ENCODE peak calls at places on chromosome 18, in seven cellular contexts. E, G, D, I, V, M and X are unnamed samples.

GRCh38 chr18:2883137-2883671 is 36.4 kb downstream of the EMILIN2 start:
- DNase-seq in I (no peak), E (no peak), V (no peak), D (no peak), M (peak; percentile 59), G (no peak), X (no peak)

GRCh38 chr18:10088734-10089133 is 174.9 kb downstream of the VAPA start:
- DNase-seq in D (no peak), G (no peak), I (no peak), V (no peak), M (no peak), E (no peak), X (no peak)

GRCh38 chr18:33735428-33735827 is 157.4 kb downstream of the ASXL3 start:
- DNase-seq in D (no peak), E (no peak), G (no peak), I (no peak), M (no peak), V (no peak), X (peak; percentile 33)

GRCh38 chr18:23618862-23619387 is 32.6 kb upstream of the NPC1 start:
- DNase-seq in E (no peak), D (no peak), I (peak; percentile 51), G (no peak), M (no peak), V (no peak), X (no peak)

GRCh38 chr18:27750014-27750413 is 426.9 kb downstream of the CDH2 start:
- DNase-seq in V (peak; percentile 87), D (no peak), G (peak; percentile 2), M (no peak), I (no peak), E (no peak), X (peak; percentile 72)

GRCh38 chr18:36843199-36843598 is 14.3 kb downstream of the KIAA1328 start:
- DNase-seq in D (no peak), I (no peak), V (no peak), E (no peak), M (no peak), G (no peak), X (no peak)

GRCh38 chr18:48326901-48327675 is 82.1 kb downstream of the ZBTB7C start:
- DNase-seq in I (no peak), E (no peak), D (no peak), M (no peak), G (no peak), V (peak; percentile 54), X (no peak)

GRCh38 chr18:3816601-3817363 is 366.8 kb downstream of the TGIF1 start:
- DNase-seq in G (no peak), M (no peak), D (peak; percentile 93), I (no peak), V (peak; percentile 97), E (no peak), X (peak; percentile 58)

GRCh38 chr18:36461551-36461987 is 164.1 kb downstream of the FHOD3 start:
- DNase-seq in I (no peak), V (peak; percentile 22), G (no peak), M (no peak), E (no peak), D (no peak), X (no peak)

GRCh38 chr18:2303517-2304238 is 267.6 kb downstream of the METTL4 start:
- DNase-seq in G (no peak), I (no peak), D (no peak), V (peak; percentile 41), M (no peak), E (no peak), X (no peak)

GRCh38 chr18:72470391-72470790 is 73.8 kb downstream of the CBLN2 start:
- DNase-seq in M (no peak), V (no peak), D (no peak), G (no peak), E (no peak), I (no peak), X (no peak)

GRCh38 chr18:35580748-35581534 is 599 bp upstream of the GALNT1 start:
- DNase-seq in I (peak; percentile 68), V (peak; percentile 48), E (peak; percentile 81), M (peak; percentile 72), G (peak; percentile 56), D (peak; percentile 7), X (peak; percentile 56)

GRCh38 chr18:62828091-62828640 is 112.8 kb downstream of the PHLPP1 start:
- DNase-seq in I (no peak), V (peak; percentile 15), M (no peak), G (no peak), E (no peak), D (no peak), X (no peak)

GRCh38 chr18:67514901-67515540 is 1.5 kb downstream of the DSEL start:
- DNase-seq in E (no peak), I (no peak), V (peak; percentile 47), G (peak; percentile 53), M (no peak), D (no peak), X (no peak)

GRCh38 chr18:76522551-76522950 is 27.5 kb upstream of the ZNF516 start:
- DNase-seq in G (no peak), D (no peak), E (no peak), V (no peak), I (no peak), M (no peak), X (no peak)

GRCh38 chr18:58578321-58578720 is 50.6 kb downstream of the ALPK2 start:
- DNase-seq in E (no peak), M (no peak), G (no peak), V (peak; percentile 42), I (no peak), D (no peak), X (peak; percentile 79)

GRCh38 chr18:22152093-22152492 is 17.3 kb upstream of the GATA6 start:
- DNase-seq in D (no peak), E (no peak), M (no peak), V (peak; percentile 8), G (no peak), I (no peak), X (no peak)

GRCh38 chr18:34707670-34708069 is 2.4 kb upstream of the DTNA start:
- DNase-seq in V (peak; percentile 95), I (peak; percentile 28), E (no peak), M (no peak), D (peak; percentile 82), G (peak; percentile 81), X (peak; percentile 94)

GRCh38 chr18:25262920-25263319 is 89.0 kb downstream of the ZNF521 start:
- DNase-seq in G (no peak), E (no peak), V (no peak), I (no peak), M (no peak), D (no peak), X (no peak)

GRCh38 chr18:23352042-23352441 is 101.0 kb upstream of the RIOK3 start:
- DNase-seq in V (no peak), M (no peak), E (no peak), I (no peak), D (no peak), G (no peak), X (no peak)

GRCh38 chr18:697771-698170 is 14.7 kb downstream of the ENOSF1 start:
- DNase-seq in E (no peak), V (no peak), I (peak; percentile 66), G (no peak), M (no peak), D (no peak), X (no peak)

GRCh38 chr18:12308386-12309100 is 502 bp downstream of the TUBB6 start:
- DNase-seq in G (no peak), I (peak; percentile 69), E (peak; percentile 80), V (peak; percentile 92), D (peak; percentile 71), M (no peak), X (peak; percentile 86)

GRCh38 chr18:80175451-80176235 is 66.6 kb downstream of the ADNP2 start:
- DNase-seq in I (peak; percentile 31), D (no peak), G (no peak), V (no peak), M (peak; percentile 90), E (no peak), X (no peak)